ENCODE peak calls at places on chromosome 18, in five cellular contexts. N is stimulated activated naive B cell treated with anti-CD40 and anti-IgM and Interleukin-4, amounts not matched to agents 10 μg/mL and 1 μg/mL and 100 μg/mL, for 72 hours; Z is AG04450; I is EL; J is WTC11. B is an unnamed sample.

GRCh38 chr18:50287028-50287440 is 458 bp downstream of the CXXC1 start:
- DNase-seq in N (no peak), Z (no peak), I (no peak), J (no peak), B (no peak)

GRCh38 chr18:25360301-25360899 is 8.4 kb upstream of the ZNF521 start:
- DNase-seq in N (no peak), Z (no peak), I (no peak), J (no peak), B (no peak)

GRCh38 chr18:58581265-58581664 is 47.6 kb downstream of the ALPK2 start:
- DNase-seq in N (no peak), Z (peak), I (peak), J (peak), B (no peak)

GRCh38 chr18:76376668-76377358 is 118.2 kb downstream of the ZNF516 start:
- DNase-seq in N (no peak), Z (no peak), I (no peak), J (no peak), B (peak)

GRCh38 chr18:46199515-46200147 is 95.4 kb downstream of the HAUS1 start:
- DNase-seq in N (no peak), Z (peak), I (peak), J (no peak), B (no peak)

GRCh38 chr18:62118324-62118723 is 68.5 kb downstream of the PIGN start:
- DNase-seq in N (no peak), Z (no peak), I (peak), J (no peak), B (no peak)

GRCh38 chr18:811192-812122 is 585 bp downstream of the YES1 start:
- DNase-seq in N (no peak), Z (no peak), I (peak), J (peak), B (no peak)

GRCh38 chr18:46416706-46417638 is 240.0 kb downstream of the LOXHD1 start:
- DNase-seq in N (peak), Z (no peak), I (peak), J (no peak), B (no peak)

GRCh38 chr18:31407649-31408048 is 31.1 kb downstream of the DSG4 start:
- DNase-seq in N (no peak), Z (no peak), I (no peak), J (no peak), B (no peak)

GRCh38 chr18:52254367-52254766 is 85.6 kb upstream of the DCC start:
- DNase-seq in N (no peak), Z (no peak), I (no peak), J (no peak), B (no peak)

GRCh38 chr18:23776306-23776705 is 87.1 kb downstream of the LAMA3 start:
- DNase-seq in N (no peak), Z (no peak), I (no peak), J (no peak), B (no peak)

GRCh38 chr18:13051950-13052349 is 60.8 kb downstream of the CEP192 start:
- DNase-seq in N (peak), Z (no peak), I (no peak), J (no peak), B (no peak)

GRCh38 chr18:65227970-65228369 is 522.8 kb upstream of the CDH7 start:
- DNase-seq in N (no peak), Z (no peak), I (no peak), J (no peak), B (no peak)

GRCh38 chr18:59502222-59502898 is 143.3 kb upstream of the LMAN1 start:
- DNase-seq in N (no peak), Z (peak), I (peak), J (no peak), B (no peak)

GRCh38 chr18:23827681-23828080 is 138.4 kb downstream of the LAMA3 start:
- DNase-seq in N (no peak), Z (no peak), I (peak), J (no peak), B (no peak)

GRCh38 chr18:68152770-68153169 is 562.1 kb downstream of the TMX3 start:
- DNase-seq in N (no peak), Z (no peak), I (no peak), J (peak), B (no peak)